ENCODE peak calls at places on chromosomes 3 and 15, in seven cellular contexts. R is NAMALWA, B is MCF 10A, Y is cerebellum, L is MG63, V is progenitor cell of endocrine pancreas, Q is fibroblast of lung. W is an unnamed sample.
A peak's percentile ranks its signal among the peaks of the same experiment; 100 is the strongest.

GRCh38 chr3:43019168-43019765 is 40.2 kb downstream of the GASK1A start:
- DNase-seq in Q (peak; percentile 23), L (no peak), Y (no peak), B (no peak), R (no peak), V (no peak), W (no peak)

GRCh38 chr3:38247366-38248035 is 18.1 kb upstream of the SLC22A13 start:
- DNase-seq in L (peak; percentile 64), Y (peak; percentile 69), R (no peak), B (peak; percentile 84), V (no peak), Q (peak; percentile 88), W (no peak)

GRCh38 chr3:164267031-164267430 is 811.3 kb downstream of the SI start:
- DNase-seq in L (no peak), B (no peak), R (no peak), Y (no peak), V (no peak), Q (no peak), W (no peak)

GRCh38 chr15:76802411-76802810 is 102.7 kb downstream of the SCAPER start:
- DNase-seq in L (no peak), Y (no peak), R (no peak), V (no peak), B (no peak), Q (no peak), W (no peak)

GRCh38 chr15:65249641-65250040 is 37.0 kb downstream of the PARP16 start:
- DNase-seq in B (no peak), Q (no peak), L (no peak), R (peak; percentile 22), V (no peak), Y (no peak), W (no peak)

GRCh38 chr3:58237940-58238681 is 519 bp downstream of the ABHD6 start:
- DNase-seq in V (peak; percentile 32), Q (peak; percentile 38), Y (peak; percentile 47), R (peak; percentile 65), L (peak; percentile 43), B (no peak), W (no peak)

GRCh38 chr15:58065011-58065444 is 483 bp downstream of the ALDH1A2 start:
- DNase-seq in Y (no peak), Q (no peak), L (no peak), B (no peak), V (peak; percentile 9), R (no peak), W (no peak)

GRCh38 chr15:28975766-28976179 is 90.0 kb downstream of the APBA2 start:
- DNase-seq in V (no peak), L (peak; percentile 20), R (peak; percentile 69), B (peak; percentile 54), Q (peak; percentile 68), Y (no peak), W (peak; percentile 59)

GRCh38 chr3:106006001-106006400 is 137.2 kb upstream of the CBLB start:
- DNase-seq in Q (peak; percentile 94), V (no peak), L (peak; percentile 22), B (peak; percentile 93), Y (no peak), R (no peak), W (no peak)

GRCh38 chr3:107430214-107431047 is 53.2 kb downstream of the CCDC54 start:
- DNase-seq in V (no peak), Y (peak; percentile 8), B (no peak), Q (peak; percentile 61), R (peak; percentile 18), L (no peak), W (peak; percentile 8)

GRCh38 chr3:195880037-195880431 is 28.3 kb downstream of the TNK2 start:
- DNase-seq in Q (no peak), L (no peak), Y (no peak), B (no peak), V (no peak), R (no peak), W (no peak)

GRCh38 chr15:90901799-90902655 is 1.1 kb upstream of the MAN2A2 start:
- DNase-seq in L (peak; percentile 80), Q (peak; percentile 79), Y (peak; percentile 82), R (peak; percentile 70), V (peak; percentile 56), B (peak; percentile 81), W (peak; percentile 41)

GRCh38 chr3:184234224-184234623 is 4.8 kb downstream of the VWA5B2 start:
- DNase-seq in Q (peak; percentile 61), R (peak; percentile 30), B (peak; percentile 96), L (peak; percentile 85), V (no peak), Y (peak; percentile 80), W (peak; percentile 67)

GRCh38 chr3:155805204-155805801 is 775 bp downstream of the C3orf33 start:
- DNase-seq in R (no peak), Q (no peak), V (no peak), L (peak; percentile 48), Y (no peak), B (peak; percentile 60), W (peak; percentile 23)

GRCh38 chr3:33440578-33441321 is 545 bp upstream of the UBP1 start:
- DNase-seq in B (peak; percentile 100), V (no peak), L (peak; percentile 99), Q (peak; percentile 100), Y (peak; percentile 99), R (peak; percentile 100), W (peak; percentile 100)

W was measured in dermis microvascular lymphatic vessel endothelial cell.